ENCODE peak calls at places on chromosomes 7 and 10, in six cellular contexts. R is lower lobe of right lung, K is GM23248, I is upper lobe of left lung, X is heart right ventricle, U is IMR-90. M is an unnamed sample. For H3K27me3, the result is how much of the 10 kb centered on the place peaks cover.

GRCh38 chr7:116357776-116358670 is 141.5 kb upstream of the CAV2 start:
- DNase-seq in U (peak), K (peak), R (no peak), I (no peak), X (no peak), M (no peak)

GRCh38 chr10:93991596-93992284 is 2.0 kb upstream of the PLCE1 start:
- DNase-seq in X (peak), K (peak), U (peak), R (no peak), I (peak), M (no peak)

GRCh38 chr7:65746398-65746669 is 126.5 kb upstream of the VKORC1L1 start:
- DNase-seq in I (no peak), X (no peak), K (peak), R (no peak), U (peak), M (no peak)

GRCh38 chr7:135169936-135170222 is 628 bp downstream of the CYREN start:
- DNase-seq in U (no peak), R (no peak), I (no peak), K (no peak), X (no peak), M (no peak)

GRCh38 chr10:63722537-63722936 is 201.3 kb downstream of the REEP3 start:
- DNase-seq in U (peak), R (no peak), I (no peak), X (no peak), K (peak), M (no peak)

GRCh38 chr7:111756687-111757178 is 194.4 kb upstream of the IMMP2L start:
- DNase-seq in X (peak), R (peak), K (peak), U (peak), I (no peak), M (no peak)

GRCh38 chr10:63819753-63820347 is 298.6 kb downstream of the REEP3 start:
- DNase-seq in R (peak), K (peak), U (peak), I (peak), X (peak), M (no peak)

GRCh38 chr7:55427800-55428199 is 62.7 kb downstream of the LANCL2 start:
- DNase-seq in K (no peak), U (no peak), X (no peak), I (no peak), R (no peak), M (no peak)

GRCh38 chr10:92222603-92223275 is 68.1 kb downstream of the CPEB3 start:
- DNase-seq in X (no peak), I (no peak), U (peak), K (peak), R (no peak), M (no peak)

GRCh38 chr10:77710081-77710551 is 72.5 kb upstream of the KCNMA1 start:
- DNase-seq in R (no peak), K (no peak), I (no peak), X (no peak), U (no peak), M (no peak)

GRCh38 chr7:138465046-138465445 is 5.0 kb downstream of the TRIM24 start:
- DNase-seq in I (no peak), X (no peak), R (no peak), U (peak), K (no peak), M (no peak)

DNA sequence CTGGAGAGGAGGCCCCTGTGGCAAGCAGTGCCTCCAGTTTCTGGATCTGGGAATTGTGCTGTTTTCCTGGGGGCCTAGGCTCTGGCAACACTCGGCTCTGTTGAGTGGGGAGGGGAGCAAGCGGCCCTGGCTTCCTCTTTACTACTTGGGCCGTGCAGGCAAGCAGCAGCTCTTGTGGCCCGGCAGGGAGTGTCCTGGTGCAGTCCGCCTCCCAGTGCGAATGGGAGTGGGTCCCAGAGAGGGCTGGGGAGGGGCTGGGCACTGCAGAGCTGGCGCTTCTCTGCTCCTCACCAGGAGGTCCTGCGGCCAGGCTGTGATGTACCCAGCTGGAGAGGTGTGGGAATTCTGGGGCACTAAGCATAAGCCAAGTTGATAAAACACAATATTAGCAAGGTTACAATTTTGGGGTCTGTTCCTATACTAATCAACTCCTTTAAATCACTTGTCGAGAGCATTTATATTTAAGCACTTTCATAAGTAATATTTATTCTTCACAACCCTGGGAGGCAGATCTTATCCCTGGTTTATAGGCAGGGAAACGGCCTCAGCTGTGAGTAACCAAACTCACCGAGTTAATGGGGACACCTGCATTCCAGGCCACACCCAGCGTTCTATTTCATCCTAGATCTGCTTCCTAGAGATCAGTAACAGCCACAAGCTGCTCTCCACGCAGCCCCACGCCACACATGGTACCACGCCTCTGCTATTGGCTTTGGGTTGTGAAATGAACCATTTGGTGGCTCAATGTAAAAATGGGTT is 183.4 kb upstream of the PLXNA4 start:
- DNase-seq in R (no peak), U (no peak), X (no peak), I (no peak), K (no peak), M (no peak)
- H3K27me3 ChIP-seq in R (under half), U (half or more), X (under half), I (under half), K (under half), M (under half)

GRCh38 chr7:27192546-27193334 is 7.2 kb downstream of the HOXA13 start:
- DNase-seq in K (peak), R (no peak), U (no peak), X (no peak), I (no peak), M (no peak)

GRCh38 chr7:27196287-27196739 is 3.6 kb downstream of the HOXA13 start:
- DNase-seq in X (peak), K (peak), U (peak), I (peak), R (peak), M (no peak)

GRCh38 chr7:27193335-27194001 is 6.4 kb downstream of the HOXA13 start:
- DNase-seq in X (no peak), R (no peak), I (no peak), U (no peak), K (no peak), M (no peak)

GRCh38 chr7:27194002-27194352 is 5.9 kb downstream of the HOXA13 start:
- DNase-seq in K (no peak), I (no peak), R (no peak), X (no peak), U (no peak), M (no peak)

DNA sequence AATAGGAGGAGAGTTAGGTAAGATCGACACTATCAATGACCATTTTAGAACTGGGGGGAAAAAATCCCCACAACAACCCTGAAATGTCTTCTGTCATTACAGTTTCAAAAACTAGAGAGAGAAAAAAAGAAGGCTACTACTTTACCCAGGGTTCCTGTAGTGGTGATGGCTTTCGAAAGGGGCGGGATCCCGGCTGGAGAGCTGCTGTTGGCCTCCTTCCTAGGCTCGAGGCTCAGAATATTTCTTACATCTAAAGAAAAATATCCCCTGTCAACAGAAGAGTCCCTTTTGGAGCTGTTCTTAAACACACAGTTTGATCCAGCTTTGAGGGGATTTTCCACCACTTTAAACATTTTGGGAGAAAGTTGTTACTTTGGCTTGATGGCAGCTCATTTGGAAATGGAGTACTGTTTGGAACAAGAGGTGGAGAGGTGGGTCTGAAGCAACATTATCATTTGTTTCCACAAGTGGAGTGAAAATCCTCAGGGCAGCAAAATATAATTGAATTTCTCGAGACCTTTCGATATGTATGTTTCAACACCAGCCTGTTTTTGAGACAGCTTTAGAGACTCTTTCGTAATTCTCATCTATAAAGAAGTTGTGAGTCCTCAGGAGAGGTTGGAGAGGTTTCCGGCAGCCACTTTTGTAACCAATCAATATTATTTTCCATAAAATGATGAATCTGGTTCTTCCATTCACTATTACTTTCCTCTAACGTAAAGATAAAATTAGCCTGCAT is 5.1 kb downstream of the HOXA13 start:
- DNase-seq in I (no peak), X (no peak), R (no peak), U (no peak), K (no peak), M (no peak)
- H3K27me3 ChIP-seq in I (half or more), X (half or more), R (half or more), U (half or more), K (under half), M (under half)

GRCh38 chr7:97026705-97027426 is 2.2 kb upstream of the DLX5 start:
- DNase-seq in X (no peak), K (no peak), U (no peak), R (no peak), I (no peak), M (no peak)
- H3K27me3 ChIP-seq in X (half or more), K (half or more), U (half or more), R (half or more), I (under half), M (half or more)

GRCh38 chr7:519429-519973 is at the start of gene PDGFA:
- DNase-seq in X (peak), K (peak), R (no peak), U (peak), I (no peak), M (no peak)

GRCh38 chr7:522071-522937 is 2.7 kb upstream of the PDGFA start:
- DNase-seq in K (peak), I (peak), U (peak), X (peak), R (no peak), M (no peak)

GRCh38 chr7:521221-522070 is 1.8 kb upstream of the PDGFA start:
- DNase-seq in U (peak), R (peak), X (peak), I (peak), K (peak), M (no peak)

GRCh38 chr7:519974-520458 is 370 bp upstream of the PDGFA start:
- DNase-seq in R (peak), I (no peak), U (peak), K (peak), X (peak), M (no peak)

DNA sequence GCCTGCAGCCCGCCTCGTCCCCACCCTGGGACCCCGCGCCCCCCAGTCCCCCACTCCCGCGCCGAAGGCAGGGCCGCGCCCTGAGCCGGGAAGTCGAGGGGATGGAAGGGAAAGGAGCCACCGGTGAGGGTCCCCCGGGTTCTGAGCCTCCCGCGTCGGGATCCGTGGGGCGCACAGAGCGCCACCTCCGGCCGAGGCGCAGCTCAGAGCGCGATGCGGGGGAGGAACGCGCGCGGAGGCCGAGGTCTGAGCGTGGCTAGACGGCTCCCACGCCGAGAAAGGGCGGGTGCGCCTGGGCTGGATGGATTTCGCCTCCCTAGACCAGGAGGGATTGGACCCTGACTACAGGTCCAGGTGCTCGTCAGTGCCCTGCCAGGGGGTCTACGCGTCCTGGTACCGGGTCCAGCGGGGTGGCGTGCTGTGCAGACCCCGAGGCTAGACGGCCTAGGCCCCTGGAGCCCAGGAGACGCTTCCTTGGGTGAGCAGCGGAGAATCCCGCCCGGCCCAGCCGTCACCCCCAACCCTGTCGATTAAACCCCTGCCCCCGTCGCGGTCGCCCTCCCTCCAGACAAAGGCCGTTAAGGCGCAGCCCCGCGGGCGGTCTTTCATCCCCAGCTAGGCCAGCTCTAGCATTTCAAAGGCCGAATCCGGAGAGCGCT is 986 bp upstream of the PDGFA start:
- DNase-seq in U (no peak), I (no peak), R (no peak), K (peak), X (peak), M (no peak)
- H3K27me3 ChIP-seq in U (under half), I (under half), R (under half), K (under half), X (under half), M (under half)